ENCODE peak calls at places on chromosomes 13 and 19, in four cellular contexts. J, W, R and U are unnamed samples.

GRCh38 chr13:38340624-38341023 is 9.0 kb upstream of the UFM1 start:
- DNase-seq in J (no peak), W (no peak), R (no peak), U (no peak)

GRCh38 chr13:80604094-80604493 is 263.2 kb upstream of the SPRY2 start:
- DNase-seq in J (no peak), W (no peak), R (no peak), U (no peak)

GRCh38 chr13:30145709-30146367 is 161.5 kb downstream of the KATNAL1 start:
- DNase-seq in J (no peak), W (no peak), R (no peak), U (no peak)

GRCh38 chr13:113862766-113863510 is 938 bp downstream of the GAS6 start:
- DNase-seq in J (peak), W (no peak), R (no peak), U (peak)

GRCh38 chr19:48492925-48493717 is 18.5 kb downstream of the LMTK3 start:
- DNase-seq in J (peak), W (peak), R (peak), U (peak)

GRCh38 chr19:18772620-18773587 is 18.2 kb downstream of the COMP start:
- DNase-seq in J (no peak), W (no peak), R (no peak), U (no peak)

GRCh38 chr19:6354098-6354674 is 7.1 kb upstream of the CLPP start:
- DNase-seq in J (no peak), W (no peak), R (no peak), U (no peak)

GRCh38 chr13:88701551-88701950 is 1030.4 kb downstream of the SLITRK5 start:
- DNase-seq in J (no peak), W (no peak), R (no peak), U (no peak)

GRCh38 chr19:18468517-18468916 is 30.6 kb upstream of the ISYNA1 start:
- DNase-seq in J (no peak), W (no peak), R (no peak), U (no peak)

GRCh38 chr19:51799311-51799997 is 4.5 kb downstream of the FPR3 start:
- DNase-seq in J (no peak), W (no peak), R (no peak), U (no peak)

GRCh38 chr19:16168465-16169081 is 4.8 kb downstream of the CIB3 start:
- DNase-seq in J (no peak), W (no peak), R (no peak), U (no peak)

GRCh38 chr19:56071151-56071550 is 49.9 kb downstream of the ZNF787 start:
- DNase-seq in J (no peak), W (no peak), R (no peak), U (peak)

GRCh38 chr13:109858319-109858718 is 71.9 kb upstream of the IRS2 start:
- DNase-seq in J (no peak), W (no peak), R (no peak), U (no peak)

GRCh38 chr13:71605744-71606143 is 261.3 kb downstream of the DACH1 start:
- DNase-seq in J (no peak), W (no peak), R (no peak), U (no peak)

GRCh38 chr19:10353793-10354391 is 14.5 kb upstream of the ICAM3 start:
- DNase-seq in J (peak), W (no peak), R (no peak), U (peak)

GRCh38 chr19:42473686-42474085 is 30.9 kb upstream of the CXCL17 start:
- DNase-seq in J (no peak), W (no peak), R (no peak), U (no peak)

GRCh38 chr19:44401108-44401786 is at the start of gene ZNF285:
- DNase-seq in J (peak), W (no peak), R (no peak), U (no peak)

GRCh38 chr19:1063030-1063908 is 3.7 kb upstream of the ARHGAP45 start:
- DNase-seq in J (peak), W (no peak), R (no peak), U (no peak)

GRCh38 chr13:113405481-113406300 is 41.8 kb upstream of the GRTP1 start:
- DNase-seq in J (no peak), W (no peak), R (no peak), U (peak)

GRCh38 chr13:78603240-78603947 is at the start of gene POU4F1:
- DNase-seq in J (peak), W (no peak), R (no peak), U (peak)

GRCh38 chr19:610801-611505 is 21.3 kb downstream of the HCN2 start:
- DNase-seq in J (peak), W (no peak), R (no peak), U (no peak)

GRCh38 chr19:51691122-51692064 is 1.7 kb upstream of the SPACA6 start:
- DNase-seq in J (no peak), W (no peak), R (no peak), U (peak)

GRCh38 chr19:30263719-30264440 is 108.3 kb upstream of the ZNF536 start:
- DNase-seq in J (no peak), W (no peak), R (no peak), U (no peak)

GRCh38 chr13:21917046-21918010 is 246.5 kb downstream of the FGF9 start:
- DNase-seq in J (no peak), W (no peak), R (no peak), U (no peak)

GRCh38 chr13:93450226-93450625 is 223.6 kb downstream of the GPC6 start:
- DNase-seq in J (no peak), W (no peak), R (no peak), U (no peak)

GRCh38 chr13:109288151-109288709 is 498.2 kb downstream of the IRS2 start:
- DNase-seq in J (no peak), W (no peak), R (no peak), U (no peak)

GRCh38 chr13:80577285-80577684 is 236.4 kb upstream of the SPRY2 start:
- DNase-seq in J (no peak), W (no peak), R (no peak), U (no peak)

GRCh38 chr19:47780215-47780551 is 1.7 kb downstream of the SELENOW start:
- DNase-seq in J (no peak), W (no peak), R (no peak), U (no peak)

GRCh38 chr19:35791814-35792279 is 16.5 kb downstream of the ARHGAP33 start:
- DNase-seq in J (no peak), W (no peak), R (no peak), U (no peak)